ENCODE peak calls at places on chromosomes 7 and 10, in ten cellular contexts. Y, F, W, B, S, L, D, E, M and H are unnamed samples.

GRCh38 chr7:150778738-150779301 is 21.3 kb downstream of the TMEM176B start:
- DNase-seq in Y (peak), D (peak), W (peak), B (peak), E (peak), M (no peak), L (peak), S (peak), F (peak), H (peak)

GRCh38 chr10:2828741-2829140 is 238.6 kb upstream of the PFKP start:
- DNase-seq in E (no peak), F (no peak), D (no peak), S (no peak), W (no peak), M (no peak), Y (no peak), L (no peak), B (no peak), H (no peak)

GRCh38 chr10:35208536-35208935 is 81.9 kb downstream of the CREM start:
- DNase-seq in M (no peak), S (no peak), W (no peak), D (no peak), F (no peak), E (no peak), B (no peak), L (no peak), Y (no peak), H (no peak)

GRCh38 chr7:108592633-108593277 is 23.1 kb downstream of the DNAJB9 start:
- DNase-seq in E (no peak), S (no peak), M (no peak), W (no peak), D (no peak), Y (no peak), F (no peak), L (peak), B (no peak), H (no peak)

GRCh38 chr7:6443372-6443941 is 4.3 kb downstream of the DAGLB start:
- DNase-seq in S (no peak), M (no peak), E (no peak), Y (peak), F (no peak), B (peak), L (peak), W (peak), D (no peak), H (no peak)

GRCh38 chr10:5620966-5621365 is 45.4 kb downstream of the ASB13 start:
- DNase-seq in W (no peak), F (no peak), L (no peak), D (peak), B (no peak), S (no peak), E (no peak), M (no peak), Y (no peak), H (no peak)

GRCh38 chr7:6530626-6531491 is 20.4 kb downstream of the GRID2IP start:
- DNase-seq in B (no peak), W (no peak), E (peak), S (peak), Y (no peak), M (no peak), D (no peak), F (no peak), L (no peak), H (peak)

GRCh38 chr10:27383595-27384542 is 120.2 kb upstream of the RAB18 start:
- DNase-seq in B (no peak), E (no peak), D (no peak), S (no peak), L (peak), W (peak), Y (no peak), F (no peak), M (no peak), H (no peak)

GRCh38 chr10:86327954-86328705 is 38.5 kb downstream of the GRID1 start:
- DNase-seq in E (no peak), M (no peak), Y (no peak), F (no peak), W (no peak), D (no peak), B (no peak), S (no peak), L (no peak), H (no peak)

GRCh38 chr10:44195120-44196007 is 189.5 kb downstream of the CXCL12 start:
- DNase-seq in D (peak), E (peak), L (no peak), F (peak), Y (no peak), S (no peak), B (peak), M (no peak), W (peak), H (no peak)

GRCh38 chr7:148620749-148621372 is 30.3 kb downstream of the C7orf33 start:
- DNase-seq in E (no peak), S (no peak), Y (peak), B (no peak), M (no peak), W (peak), D (no peak), L (peak), F (no peak), H (no peak)

GRCh38 chr10:113294868-113295267 is 258.0 kb upstream of the HABP2 start:
- DNase-seq in F (peak), S (no peak), D (no peak), B (no peak), L (no peak), Y (no peak), W (no peak), M (no peak), E (no peak), H (no peak)
- H3K27ac ChIP-seq in F (peak), S (no peak), D (no peak), B (no peak), L (no peak), Y (no peak), W (no peak), M (no peak), E (no peak), H (no peak)

GRCh38 chr10:78750418-78750817 is 318.3 kb upstream of the ZMIZ1 start:
- DNase-seq in W (no peak), M (no peak), S (no peak), E (no peak), B (no peak), D (no peak), F (no peak), L (no peak), Y (no peak), H (no peak)
- H3K4me3 ChIP-seq in W (no peak), M (no peak), S (no peak), E (no peak), B (no peak), D (no peak), F (no peak), L (no peak), Y (no peak), H (no peak)

DNA sequence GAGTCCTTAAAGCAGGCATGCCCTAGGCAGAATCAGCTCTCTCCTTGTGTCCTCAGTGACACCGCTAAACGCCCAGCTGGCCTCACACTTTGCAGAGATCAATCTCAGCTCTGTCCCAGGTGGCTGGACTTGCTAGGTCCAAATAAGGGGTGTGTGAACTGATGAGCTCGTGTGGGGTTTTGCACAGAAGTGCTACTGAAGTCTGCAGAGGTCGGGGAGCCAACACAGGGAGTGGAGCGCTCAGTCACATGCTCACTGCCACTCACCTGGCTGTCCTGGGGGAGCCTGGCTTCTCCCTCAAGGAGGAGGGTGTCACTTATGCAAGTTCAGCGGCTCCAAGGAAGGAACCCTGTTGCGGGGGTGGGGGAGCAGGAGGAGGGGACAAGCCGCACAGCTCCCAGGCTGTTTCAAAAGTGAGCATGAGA is 2.0 kb downstream of the ELN start:
- DNase-seq in M (no peak), W (no peak), B (no peak), Y (no peak), F (no peak), E (no peak), D (peak), S (no peak), L (no peak), H (no peak)
- H3K27ac ChIP-seq in M (peak), W (no peak), B (no peak), Y (no peak), F (peak), E (peak), D (peak), S (no peak), L (no peak), H (peak)

GRCh38 chr10:95644935-95645334 is 11.6 kb downstream of the ALDH18A1 start:
- DNase-seq in M (no peak), F (no peak), Y (no peak), L (no peak), E (no peak), D (no peak), B (no peak), S (no peak), W (no peak), H (no peak)
- H3K4me3 ChIP-seq in M (no peak), F (no peak), Y (no peak), L (no peak), E (no peak), D (no peak), B (no peak), S (no peak), W (no peak), H (no peak)

DNA sequence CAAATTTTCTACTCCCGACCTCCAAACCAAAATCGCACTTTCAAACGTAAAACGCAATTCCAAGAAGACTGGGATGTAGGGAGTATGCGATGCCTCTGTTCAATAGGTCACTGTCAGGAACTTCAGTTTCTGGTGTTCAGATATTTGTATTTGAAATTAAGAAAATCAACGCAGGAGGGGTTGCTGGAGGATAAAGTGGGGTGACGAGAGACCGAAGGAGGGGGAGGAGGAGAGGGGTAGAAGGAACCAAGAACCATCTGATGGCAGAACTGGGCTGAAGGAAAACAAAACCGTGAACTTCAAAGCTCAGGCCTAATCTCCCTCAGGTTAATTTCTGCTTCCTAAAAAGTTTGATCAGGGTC is 293.8 kb upstream of the NFE2L3 start:
- DNase-seq in D (no peak), S (no peak), Y (no peak), W (no peak), M (no peak), F (no peak), L (no peak), B (no peak), E (no peak), H (no peak)
- H3K27ac ChIP-seq in D (no peak), S (no peak), Y (no peak), W (no peak), M (no peak), F (no peak), L (no peak), B (no peak), E (peak), H (no peak)

GRCh38 chr7:107069457-107069856 is 25.0 kb downstream of the PRKAR2B start:
- DNase-seq in F (no peak), Y (no peak), E (no peak), S (no peak), B (no peak), L (no peak), D (no peak), M (no peak), W (no peak), H (peak)
- H3K4me3 ChIP-seq in F (no peak), Y (no peak), E (no peak), S (no peak), B (no peak), L (no peak), D (no peak), M (no peak), W (no peak), H (no peak)

DNA sequence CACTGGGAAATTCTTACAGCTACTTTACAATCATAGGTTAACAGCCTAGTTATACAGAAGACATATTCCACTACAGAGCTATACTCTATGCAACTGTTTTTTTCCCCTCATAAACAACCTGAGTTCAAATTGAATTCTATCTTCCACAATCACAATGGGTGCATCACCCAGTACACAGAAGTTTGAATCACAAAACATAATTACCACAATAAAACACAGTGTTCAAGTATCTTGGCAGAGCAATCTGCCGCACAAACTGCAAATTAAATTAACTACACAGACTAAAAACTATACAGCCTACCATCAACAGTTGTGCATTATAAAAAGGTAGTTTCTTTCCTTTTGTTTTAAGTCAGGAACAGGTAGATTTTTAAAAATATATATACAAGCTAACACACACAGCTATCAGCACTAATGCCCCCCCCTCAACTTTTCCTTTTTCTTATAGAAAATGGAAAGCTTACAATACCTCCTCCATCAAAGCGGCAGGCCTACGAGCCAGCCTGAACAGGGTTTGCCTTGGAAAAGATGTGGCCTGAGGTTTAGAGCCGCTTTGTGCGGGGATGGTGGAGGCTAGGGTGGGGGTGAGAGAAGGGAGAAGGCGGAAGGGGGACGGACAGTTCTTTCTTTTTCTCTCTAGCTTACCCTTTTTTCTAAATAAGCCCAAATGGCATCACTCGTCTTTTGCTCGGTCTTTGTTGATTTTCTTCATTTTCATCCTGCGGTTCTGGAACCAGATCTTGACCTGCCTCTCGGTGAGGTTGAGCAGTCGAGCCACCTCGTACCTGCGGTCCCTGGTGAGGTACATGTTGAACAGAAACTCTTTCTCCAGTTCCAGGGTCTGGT is 2.2 kb downstream of the HOXA9 start:
- DNase-seq in D (no peak), S (no peak), M (no peak), E (peak), L (no peak), F (no peak), B (no peak), W (no peak), Y (no peak), H (no peak)
- H3K27ac ChIP-seq in D (no peak), S (no peak), M (peak), E (peak), L (no peak), F (no peak), B (no peak), W (no peak), Y (peak), H (no peak)

DNA sequence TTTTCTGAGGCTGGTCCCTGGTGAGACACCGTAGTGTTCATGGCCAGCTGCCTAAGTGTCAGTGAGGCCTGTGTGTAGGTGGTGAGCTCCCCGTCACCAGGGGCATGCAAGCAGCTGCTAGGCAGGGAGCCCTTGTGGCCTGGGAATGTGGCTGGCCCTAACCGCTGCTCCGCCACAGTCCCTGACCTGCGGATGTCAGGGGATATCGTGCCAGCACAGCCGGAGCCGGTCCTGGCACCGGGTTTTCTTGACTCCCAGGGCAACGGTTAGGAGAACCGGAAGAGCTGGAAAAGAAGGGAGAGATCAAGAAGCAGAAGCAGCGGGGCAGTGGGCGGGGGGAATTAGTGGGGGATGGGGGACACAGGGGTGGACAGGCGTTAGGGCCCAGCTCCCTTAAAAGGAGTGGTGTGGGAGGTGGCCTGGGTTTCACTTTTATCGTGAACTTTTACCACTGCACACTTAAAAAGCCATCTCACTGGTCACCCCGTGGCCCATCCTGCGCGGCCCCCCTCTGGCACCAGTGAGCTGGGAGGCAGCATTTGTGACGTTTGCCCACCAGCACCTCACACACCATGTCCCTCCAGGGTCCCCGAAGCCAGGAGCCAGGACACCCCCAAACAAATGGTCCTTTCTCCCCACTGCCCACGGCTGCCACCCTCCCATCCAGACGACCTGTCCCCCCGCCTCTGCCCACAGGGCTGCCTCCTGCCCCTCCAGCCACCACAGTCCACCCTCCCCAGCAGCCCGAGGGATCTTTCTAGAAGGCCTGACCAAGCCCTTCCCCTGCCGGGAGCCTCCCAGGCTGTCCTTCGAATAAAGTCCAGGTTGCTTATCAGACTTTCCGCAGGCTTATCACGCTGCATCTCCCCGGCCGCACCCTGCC is 1.7 kb upstream of the MICALL2 start:
- DNase-seq in E (peak), S (no peak), F (peak), L (peak), W (peak), D (peak), B (no peak), M (no peak), Y (no peak), H (no peak)
- H3K4me3 ChIP-seq in E (peak), S (no peak), F (no peak), L (no peak), W (no peak), D (no peak), B (no peak), M (peak), Y (no peak), H (no peak)

GRCh38 chr7:33627741-33628140 is 277.6 kb upstream of the BMPER start:
- DNase-seq in W (no peak), F (no peak), Y (no peak), B (no peak), S (no peak), M (no peak), D (no peak), L (no peak), E (no peak), H (no peak)

GRCh38 chr7:33628894-33629293 is 276.4 kb upstream of the BMPER start:
- DNase-seq in W (no peak), F (no peak), B (no peak), M (no peak), S (no peak), Y (no peak), D (no peak), E (no peak), L (no peak), H (no peak)

GRCh38 chr7:33619264-33619663 is 286.1 kb upstream of the BMPER start:
- DNase-seq in E (no peak), Y (no peak), M (no peak), L (no peak), B (no peak), F (no peak), W (no peak), S (no peak), D (no peak), H (no peak)

GRCh38 chr7:33624172-33624571 is 281.2 kb upstream of the BMPER start:
- DNase-seq in Y (no peak), F (no peak), S (no peak), E (no peak), D (no peak), M (no peak), B (no peak), W (no peak), L (no peak), H (no peak)

DNA sequence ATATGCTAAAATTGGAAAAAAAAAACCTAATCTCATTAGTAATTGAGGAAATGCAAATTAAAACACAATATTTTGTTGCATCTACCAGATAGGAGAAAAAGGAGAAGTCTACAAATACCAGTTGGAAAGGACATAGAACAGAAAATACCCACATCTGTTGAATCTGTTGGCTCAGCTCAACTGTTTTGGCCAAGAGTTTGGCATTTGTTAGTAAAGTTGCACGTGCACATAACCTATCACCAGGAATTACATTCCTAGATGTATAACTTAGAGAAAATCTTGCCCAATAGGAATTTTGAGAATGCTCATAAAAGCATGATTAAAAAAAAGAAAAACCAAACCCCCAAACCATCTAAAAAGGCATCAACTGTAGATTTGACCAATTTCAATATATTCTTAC is 282.1 kb upstream of the BMPER start:
- DNase-seq in M (no peak), F (no peak), B (no peak), S (no peak), Y (no peak), D (no peak), L (no peak), E (no peak), W (no peak), H (no peak)
- H3K27ac ChIP-seq in M (no peak), F (no peak), B (no peak), S (no peak), Y (no peak), D (no peak), L (no peak), E (no peak), W (no peak), H (no peak)